ENCODE peak calls at places on chromosome 5, in seven cellular contexts. F, G, I, U, R, P and H are unnamed samples.

GRCh38 chr5:90861843-90862586 is 303.4 kb downstream of the ADGRV1 start:
- DNase-seq in P (no peak), I (no peak), U (no peak), F (peak; percentile 63), G (no peak), R (no peak), H (no peak)

GRCh38 chr5:82473262-82473661 is 195.1 kb upstream of the RPS23 start:
- DNase-seq in F (no peak), I (no peak), R (no peak), U (no peak), G (no peak), P (no peak), H (no peak)

GRCh38 chr5:179337227-179338122 is 7.8 kb downstream of the ADAMTS2 start:
- DNase-seq in R (no peak), G (no peak), U (no peak), I (no peak), F (no peak), P (no peak), H (no peak)

GRCh38 chr5:151886741-151887261 is 37.9 kb downstream of the GLRA1 start:
- DNase-seq in F (peak; percentile 5), G (no peak), P (no peak), U (no peak), R (no peak), I (no peak), H (no peak)

GRCh38 chr5:171453056-171453725 is 33.7 kb downstream of the FGF18 start:
- DNase-seq in G (no peak), I (no peak), P (no peak), F (no peak), U (no peak), R (no peak), H (no peak)

GRCh38 chr5:175809531-175810121 is 61.8 kb upstream of the CPLX2 start:
- DNase-seq in G (peak; percentile 78), F (no peak), I (no peak), U (peak; percentile 41), R (peak; percentile 49), P (no peak), H (peak; percentile 57)

GRCh38 chr5:2256646-2257288 is 374.0 kb upstream of the IRX4 start:
- DNase-seq in G (no peak), F (no peak), P (no peak), I (no peak), U (no peak), R (no peak), H (no peak)

GRCh38 chr5:136226401-136226800 is 33.4 kb upstream of the SMIM32 start:
- DNase-seq in I (no peak), U (no peak), F (no peak), P (no peak), G (no peak), R (no peak), H (no peak)

GRCh38 chr5:43215073-43215631 is 23.1 kb downstream of the NIM1K start:
- DNase-seq in R (no peak), F (peak; percentile 69), U (no peak), G (no peak), P (no peak), I (no peak), H (no peak)

GRCh38 chr5:90227688-90228087 is 181.9 kb downstream of the CETN3 start:
- DNase-seq in U (no peak), I (no peak), F (no peak), P (no peak), R (no peak), G (no peak), H (no peak)

GRCh38 chr5:140245354-140245753 is 57.5 kb downstream of the PFDN1 start:
- DNase-seq in P (no peak), U (no peak), F (no peak), G (no peak), I (no peak), R (no peak), H (no peak)

GRCh38 chr5:3278643-3279042 is 317.0 kb upstream of the IRX1 start:
- DNase-seq in I (no peak), F (no peak), U (no peak), P (no peak), G (no peak), R (no peak), H (no peak)

GRCh38 chr5:73447234-73448071 is 1.1 kb downstream of the FOXD1 start:
- DNase-seq in R (no peak), G (no peak), I (peak; percentile 30), P (peak; percentile 24), F (peak; percentile 37), U (peak; percentile 22), H (peak; percentile 59)

GRCh38 chr5:157236423-157236822 is 29.5 kb upstream of the CYFIP2 start:
- DNase-seq in I (no peak), U (no peak), P (no peak), G (no peak), F (no peak), R (no peak), H (no peak)

GRCh38 chr5:110112355-110112754 is 422.6 kb downstream of the MAN2A1 start:
- DNase-seq in U (no peak), I (no peak), F (no peak), P (no peak), R (no peak), G (no peak), H (no peak)

GRCh38 chr5:60688980-60689379 is 11.0 kb downstream of the DEPDC1B start:
- DNase-seq in F (no peak), R (no peak), P (no peak), G (no peak), I (no peak), U (no peak), H (no peak)

GRCh38 chr5:31193591-31194457 is at the start of gene CDH6:
- DNase-seq in P (no peak), R (peak; percentile 77), I (no peak), G (peak; percentile 78), U (peak; percentile 40), F (peak; percentile 63), H (no peak)

GRCh38 chr5:3261081-3261480 is 334.6 kb upstream of the IRX1 start:
- DNase-seq in U (no peak), I (no peak), F (no peak), G (no peak), P (no peak), R (no peak), H (no peak)

GRCh38 chr5:5492087-5492933 is 69.8 kb downstream of the ICE1 start:
- DNase-seq in P (peak; percentile 23), I (peak; percentile 50), G (peak; percentile 65), F (peak; percentile 59), U (peak; percentile 18), R (peak; percentile 71), H (peak; percentile 73)

GRCh38 chr5:14699807-14700400 is 35.4 kb downstream of the OTULIN start:
- DNase-seq in P (no peak), U (no peak), G (no peak), R (no peak), I (no peak), F (no peak), H (no peak)

GRCh38 chr5:13536921-13537320 is 407.6 kb downstream of the DNAH5 start:
- DNase-seq in U (peak; percentile 1), G (peak; percentile 52), P (no peak), I (no peak), R (no peak), F (peak; percentile 32), H (no peak)

GRCh38 chr5:179762079-179762780 is 29.6 kb downstream of the MAML1 start:
- DNase-seq in P (no peak), U (peak; percentile 16), F (no peak), I (peak; percentile 15), G (no peak), R (no peak), H (no peak)

GRCh38 chr5:68086857-68087256 is 128.7 kb upstream of the PIK3R1 start:
- DNase-seq in F (no peak), I (no peak), P (no peak), R (peak; percentile 82), G (peak; percentile 54), U (peak; percentile 81), H (no peak)

GRCh38 chr5:55923177-55923872 is 71.4 kb downstream of the IL6ST start:
- DNase-seq in I (no peak), F (no peak), R (peak; percentile 28), G (no peak), P (no peak), U (no peak), H (no peak)

GRCh38 chr5:80061541-80061940 is 26.4 kb downstream of the THBS4 start:
- DNase-seq in G (no peak), F (no peak), R (no peak), I (no peak), P (no peak), U (no peak), H (no peak)

GRCh38 chr5:59117320-59117719 is 534.4 kb downstream of the RAB3C start:
- DNase-seq in F (no peak), P (no peak), G (no peak), I (no peak), U (no peak), R (no peak), H (no peak)

GRCh38 chr5:109335114-109335513 is 74.7 kb downstream of the PJA2 start:
- DNase-seq in F (no peak), R (no peak), U (no peak), P (no peak), G (no peak), I (no peak), H (no peak)

GRCh38 chr5:106454651-106455415 is 1215.9 kb downstream of the EFNA5 start:
- DNase-seq in I (no peak), G (no peak), F (peak; percentile 98), U (no peak), R (peak; percentile 58), P (no peak), H (peak; percentile 33)

GRCh38 chr5:173707392-173707791 is 90.9 kb upstream of the BOD1 start:
- DNase-seq in I (no peak), F (peak; percentile 74), G (peak; percentile 44), U (no peak), P (no peak), R (peak; percentile 43), H (no peak)

GRCh38 chr5:54520940-54521339 is 3.4 kb downstream of the SNX18 start:
- DNase-seq in U (no peak), I (no peak), R (no peak), F (no peak), P (no peak), G (no peak), H (no peak)

GRCh38 chr5:121408778-121409177 is 442.9 kb upstream of the FTMT start:
- DNase-seq in R (no peak), I (no peak), P (no peak), U (no peak), F (no peak), G (no peak), H (no peak)